ENCODE peak calls at places on chromosome 5, in seven cellular contexts. N, M, G, X, Q, R and U are unnamed samples.

GRCh38 chr5:43065384-43066230 is 25.5 kb upstream of the ANXA2R start:
- DNase-seq in N (peak; percentile 28), M (peak; percentile 83), G (peak; percentile 50), X (no peak), Q (peak; percentile 53), R (peak; percentile 81), U (peak; percentile 74)

GRCh38 chr5:124252751-124253146 is 493.7 kb downstream of the ZNF608 start:
- DNase-seq in N (no peak), M (no peak), G (no peak), X (no peak), Q (no peak), R (no peak), U (no peak)

GRCh38 chr5:665541-665955 is 27.6 kb downstream of the TPPP start:
- DNase-seq in N (no peak), M (no peak), G (no peak), X (no peak), Q (no peak), R (no peak), U (no peak)

GRCh38 chr5:141528401-141528984 is 39.6 kb downstream of the PCDHGC5 start:
- DNase-seq in N (no peak), M (no peak), G (peak; percentile 59), X (no peak), Q (peak; percentile 48), R (peak; percentile 82), U (no peak)

GRCh38 chr5:56314536-56314935 is 81.4 kb upstream of the ANKRD55 start:
- DNase-seq in N (no peak), M (no peak), G (no peak), X (no peak), Q (no peak), R (peak; percentile 25), U (no peak)

GRCh38 chr5:179261301-179262125 is 83.7 kb downstream of the ADAMTS2 start:
- DNase-seq in N (no peak), M (peak; percentile 75), G (peak; percentile 57), X (peak; percentile 81), Q (no peak), R (peak; percentile 60), U (no peak)

GRCh38 chr5:74342948-74343682 is 297.4 kb downstream of the ENC1 start:
- DNase-seq in N (no peak), M (no peak), G (peak; percentile 5), X (no peak), Q (peak; percentile 45), R (no peak), U (peak; percentile 79)

GRCh38 chr5:103918668-103919367 is 356.2 kb upstream of the NUDT12 start:
- DNase-seq in N (peak; percentile 15), M (peak; percentile 40), G (peak; percentile 35), X (no peak), Q (peak; percentile 85), R (no peak), U (peak; percentile 24)

GRCh38 chr5:43042176-43042625 is 2.1 kb upstream of the ANXA2R start:
- DNase-seq in N (peak; percentile 93), M (peak; percentile 93), G (peak; percentile 69), X (peak; percentile 79), Q (peak; percentile 69), R (peak; percentile 91), U (peak; percentile 78)

GRCh38 chr5:173726848-173727557 is 110.6 kb upstream of the BOD1 start:
- DNase-seq in N (no peak), M (no peak), G (no peak), X (no peak), Q (peak; percentile 49), R (no peak), U (peak; percentile 11)

GRCh38 chr5:64156276-64156675 is 9.4 kb upstream of the RNF180 start:
- DNase-seq in N (no peak), M (no peak), G (no peak), X (no peak), Q (no peak), R (no peak), U (no peak)

GRCh38 chr5:131879705-131880104 is 65.8 kb downstream of the MEIKIN start:
- DNase-seq in N (no peak), M (no peak), G (no peak), X (no peak), Q (no peak), R (no peak), U (no peak)

GRCh38 chr5:119411291-119411934 is 40.9 kb upstream of the HSD17B4 start:
- DNase-seq in N (no peak), M (no peak), G (peak; percentile 46), X (no peak), Q (peak; percentile 72), R (peak; percentile 89), U (peak; percentile 84)

GRCh38 chr5:170625221-170626165 is 121.7 kb downstream of the KCNIP1 start:
- DNase-seq in N (no peak), M (no peak), G (no peak), X (no peak), Q (no peak), R (no peak), U (no peak)

GRCh38 chr5:82142217-82142841 is 135.8 kb downstream of the RPS23 start:
- DNase-seq in N (no peak), M (no peak), G (no peak), X (no peak), Q (no peak), R (no peak), U (no peak)

GRCh38 chr5:122702524-122702875 is 72.4 kb upstream of the SNX2 start:
- DNase-seq in N (no peak), M (no peak), G (no peak), X (no peak), Q (no peak), R (no peak), U (no peak)

GRCh38 chr5:154221371-154221896 is 30.9 kb downstream of the GALNT10 start:
- DNase-seq in N (peak; percentile 92), M (peak; percentile 89), G (peak; percentile 89), X (peak; percentile 41), Q (peak; percentile 99), R (peak; percentile 90), U (peak; percentile 88)

GRCh38 chr5:68949711-68950110 is 144.1 kb upstream of the SLC30A5 start:
- DNase-seq in N (no peak), M (no peak), G (no peak), X (no peak), Q (no peak), R (no peak), U (no peak)

GRCh38 chr5:151384106-151384505 is 36.7 kb upstream of the SLC36A2 start:
- DNase-seq in N (no peak), M (no peak), G (peak; percentile 5), X (no peak), Q (no peak), R (peak; percentile 29), U (peak; percentile 26)

GRCh38 chr5:151700816-151701215 is 14.1 kb upstream of the SPARC start:
- DNase-seq in N (no peak), M (no peak), G (no peak), X (no peak), Q (no peak), R (peak; percentile 5), U (no peak)

GRCh38 chr5:78050888-78051287 is 243.6 kb downstream of the AP3B1 start:
- DNase-seq in N (no peak), M (peak; percentile 64), G (peak; percentile 80), X (no peak), Q (peak; percentile 68), R (peak; percentile 52), U (peak; percentile 2)

GRCh38 chr5:127886141-127886540 is 182.9 kb downstream of the CCDC192 start:
- DNase-seq in N (no peak), M (no peak), G (no peak), X (no peak), Q (no peak), R (no peak), U (no peak)

GRCh38 chr5:17400724-17401508 is 97.1 kb upstream of the TAF11L2 start:
- DNase-seq in N (no peak), M (no peak), G (no peak), X (peak; percentile 55), Q (no peak), R (no peak), U (no peak)

GRCh38 chr5:163916376-163916775 is 411.0 kb downstream of the MAT2B start:
- DNase-seq in N (peak; percentile 72), M (peak; percentile 62), G (peak; percentile 8), X (no peak), Q (no peak), R (no peak), U (no peak)

GRCh38 chr5:115986358-115986757 is 24.1 kb downstream of the LVRN start:
- DNase-seq in N (no peak), M (no peak), G (peak; percentile 80), X (no peak), Q (peak; percentile 83), R (peak; percentile 49), U (no peak)

GRCh38 chr5:80884851-80885697 is 75.1 kb upstream of the RASGRF2 start:
- DNase-seq in N (no peak), M (peak; percentile 13), G (peak; percentile 47), X (no peak), Q (no peak), R (peak; percentile 9), U (peak; percentile 6)

GRCh38 chr5:173882632-173883031 is 5.5 kb upstream of the CPEB4 start:
- DNase-seq in N (no peak), M (no peak), G (peak; percentile 11), X (no peak), Q (no peak), R (peak; percentile 41), U (peak; percentile 60)

GRCh38 chr5:10461904-10462542 is 20.3 kb downstream of the ROPN1L start:
- DNase-seq in N (no peak), M (no peak), G (no peak), X (no peak), Q (no peak), R (no peak), U (no peak)
- H3K4me2 ChIP-seq in N (no peak overlapping the region), M (no peak overlapping the region), G (no peak overlapping the region), X (no peak overlapping the region), Q (no peak overlapping the region), R (no peak overlapping the region), U (no peak overlapping the region)

GRCh38 chr5:6222121-6222520 is 156.2 kb downstream of the MED10 start:
- DNase-seq in N (peak; percentile 23), M (no peak), G (no peak), X (no peak), Q (no peak), R (no peak), U (no peak)
- H3K27ac ChIP-seq in N (peak overlapping the region; percentile 28), M (no peak overlapping the region), G (no peak overlapping the region), X (no peak overlapping the region), Q (no peak overlapping the region), R (no peak overlapping the region), U (no peak overlapping the region)

DNA sequence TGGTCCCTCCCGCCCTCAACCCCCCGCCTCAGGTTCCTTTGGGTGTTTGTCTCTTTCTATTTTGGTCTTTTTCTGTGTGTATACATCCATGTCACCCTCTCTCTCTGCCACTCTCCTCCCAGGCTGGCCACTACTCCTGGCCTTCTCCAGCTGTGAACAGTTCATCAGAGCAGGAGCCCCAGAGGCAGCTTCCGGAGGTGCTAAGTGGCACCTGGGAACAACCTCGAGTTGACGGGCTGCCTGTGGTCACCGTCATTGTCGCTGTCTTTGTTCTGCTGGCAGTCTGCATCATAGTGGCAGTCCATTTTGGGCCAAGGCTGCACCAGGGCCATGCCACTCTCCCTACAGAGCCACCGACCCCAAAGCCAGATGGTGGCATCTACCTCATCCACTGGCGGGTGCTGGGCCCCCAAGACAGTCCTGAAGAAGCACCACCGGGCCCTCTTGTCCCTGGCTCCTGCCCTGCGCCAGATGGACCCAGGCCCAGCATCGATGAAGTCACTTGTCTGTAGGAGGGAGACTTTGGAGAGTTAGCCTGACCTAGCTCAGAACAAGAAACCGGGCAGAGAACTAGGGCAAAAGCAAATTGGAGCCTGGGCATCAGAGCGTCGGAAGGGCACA is 1.7 kb downstream of the SMIM33 start:
- DNase-seq in N (no peak), M (no peak), G (no peak), X (no peak), Q (no peak), R (no peak), U (no peak)
- H3K9ac ChIP-seq in N (no peak overlapping the region), M (no peak overlapping the region), G (no peak overlapping the region), X (no peak overlapping the region), Q (no peak overlapping the region), R (no peak overlapping the region), U (no peak overlapping the region)

GRCh38 chr5:79756102-79756501 is 66.5 kb downstream of the CMYA5 start:
- DNase-seq in N (no peak), M (no peak), G (no peak), X (no peak), Q (no peak), R (no peak), U (no peak)
- H3K4me2 ChIP-seq in N (no peak overlapping the region), M (no peak overlapping the region), G (no peak overlapping the region), X (no peak overlapping the region), Q (no peak overlapping the region), R (no peak overlapping the region), U (no peak overlapping the region)